ENCODE peak calls at places on chromosomes 12 and 14, in five cellular contexts. D is NCI-H2081, R is COR-L47, U is T-cell, I is substantia nigra. H is an unnamed sample.

GRCh38 chr14:91872517-91873470 is 5.5 kb upstream of the TC2N start:
- DNase-seq in I (no peak), R (no peak), D (no peak), U (peak; percentile 62), H (peak; percentile 57)

GRCh38 chr14:105317546-105317945 is 3.0 kb downstream of the PACS2 start:
- DNase-seq in R (no peak), U (no peak), I (peak; percentile 48), D (no peak), H (no peak)

GRCh38 chr12:45674583-45674982 is 54.9 kb upstream of the ARID2 start:
- DNase-seq in I (no peak), U (no peak), D (no peak), R (no peak), H (no peak)

GRCh38 chr12:107493135-107493494 is 192.5 kb upstream of the PWP1 start:
- DNase-seq in U (no peak), I (no peak), D (no peak), R (no peak), H (no peak)

GRCh38 chr12:2003676-2004112 is 563 bp downstream of the DCP1B start:
- DNase-seq in U (no peak), I (no peak), R (no peak), D (no peak), H (no peak)

GRCh38 chr14:91415794-91416743 is 1.6 kb downstream of the CCDC88C start:
- DNase-seq in U (peak; percentile 75), D (peak; percentile 41), I (no peak), R (no peak), H (peak; percentile 62)

GRCh38 chr12:116962197-116962596 is 51.4 kb downstream of the FBXW8 start:
- DNase-seq in R (no peak), I (no peak), U (no peak), D (no peak), H (no peak)

GRCh38 chr12:39431797-39432196 is 11.1 kb downstream of the KIF21A start:
- DNase-seq in U (no peak), R (no peak), D (no peak), I (no peak), H (no peak)

GRCh38 chr12:45483571-45483970 is 245.9 kb upstream of the ARID2 start:
- DNase-seq in R (no peak), U (no peak), D (no peak), I (no peak), H (no peak)

H was measured in activated effector memory CD4-positive, alpha-beta T cell treated with Interleukin-2 at 50 U/mL for 16 hours.